ENCODE peak calls at places on chromosome 16, in seven cellular contexts. B, Y, H, I, T, F and X are unnamed samples.

GRCh38 chr16:918068-918467 is 52.7 kb downstream of the LMF1 start:
- DNase-seq in I (no peak), T (no peak), F (no peak), Y (no peak), H (no peak), B (no peak), X (no peak)

GRCh38 chr16:56329887-56330286 is 95.5 kb downstream of the AMFR start:
- DNase-seq in Y (no peak), T (no peak), B (no peak), H (no peak), F (no peak), I (peak; percentile 22), X (no peak)

GRCh38 chr16:69166946-69167930 is 19.7 kb upstream of the SNTB2 start:
- DNase-seq in T (no peak), H (no peak), Y (no peak), B (no peak), I (peak; percentile 85), F (peak; percentile 29), X (no peak)

GRCh38 chr16:87371261-87371866 is 12.2 kb downstream of the FBXO31 start:
- DNase-seq in B (no peak), T (no peak), I (no peak), Y (peak; percentile 21), F (no peak), H (no peak), X (no peak)

GRCh38 chr16:58034128-58034685 is 8.7 kb downstream of the MMP15 start:
- DNase-seq in F (no peak), Y (no peak), I (no peak), T (no peak), B (no peak), H (no peak), X (no peak)

GRCh38 chr16:1823821-1824220 is 2.8 kb downstream of the HAGH start:
- DNase-seq in H (no peak), T (no peak), Y (no peak), I (peak; percentile 6), B (peak; percentile 21), F (peak; percentile 70), X (no peak)

GRCh38 chr16:9007177-9007794 is 43.6 kb upstream of the USP7 start:
- DNase-seq in T (no peak), I (no peak), Y (no peak), H (no peak), B (peak; percentile 23), F (peak; percentile 12), X (no peak)

GRCh38 chr16:54805648-54806047 is 125.0 kb upstream of the IRX5 start:
- DNase-seq in H (no peak), T (no peak), B (no peak), Y (no peak), F (no peak), I (no peak), X (no peak)

GRCh38 chr16:61900482-61900881 is 135.8 kb downstream of the CDH8 start:
- DNase-seq in I (peak; percentile 59), T (no peak), H (no peak), B (no peak), F (peak; percentile 8), Y (no peak), X (no peak)

GRCh38 chr16:22124583-22125284 is 32.4 kb downstream of the VWA3A start:
- DNase-seq in I (no peak), T (no peak), Y (no peak), H (no peak), B (no peak), F (no peak), X (no peak)

GRCh38 chr16:27025581-27025980 is 41.1 kb upstream of the C16orf82 start:
- DNase-seq in H (no peak), T (no peak), F (no peak), Y (no peak), I (no peak), B (no peak), X (no peak)

GRCh38 chr16:62157544-62157943 is 121.3 kb upstream of the CDH8 start:
- DNase-seq in I (no peak), B (no peak), F (no peak), H (no peak), Y (no peak), T (no peak), X (no peak)

DNA sequence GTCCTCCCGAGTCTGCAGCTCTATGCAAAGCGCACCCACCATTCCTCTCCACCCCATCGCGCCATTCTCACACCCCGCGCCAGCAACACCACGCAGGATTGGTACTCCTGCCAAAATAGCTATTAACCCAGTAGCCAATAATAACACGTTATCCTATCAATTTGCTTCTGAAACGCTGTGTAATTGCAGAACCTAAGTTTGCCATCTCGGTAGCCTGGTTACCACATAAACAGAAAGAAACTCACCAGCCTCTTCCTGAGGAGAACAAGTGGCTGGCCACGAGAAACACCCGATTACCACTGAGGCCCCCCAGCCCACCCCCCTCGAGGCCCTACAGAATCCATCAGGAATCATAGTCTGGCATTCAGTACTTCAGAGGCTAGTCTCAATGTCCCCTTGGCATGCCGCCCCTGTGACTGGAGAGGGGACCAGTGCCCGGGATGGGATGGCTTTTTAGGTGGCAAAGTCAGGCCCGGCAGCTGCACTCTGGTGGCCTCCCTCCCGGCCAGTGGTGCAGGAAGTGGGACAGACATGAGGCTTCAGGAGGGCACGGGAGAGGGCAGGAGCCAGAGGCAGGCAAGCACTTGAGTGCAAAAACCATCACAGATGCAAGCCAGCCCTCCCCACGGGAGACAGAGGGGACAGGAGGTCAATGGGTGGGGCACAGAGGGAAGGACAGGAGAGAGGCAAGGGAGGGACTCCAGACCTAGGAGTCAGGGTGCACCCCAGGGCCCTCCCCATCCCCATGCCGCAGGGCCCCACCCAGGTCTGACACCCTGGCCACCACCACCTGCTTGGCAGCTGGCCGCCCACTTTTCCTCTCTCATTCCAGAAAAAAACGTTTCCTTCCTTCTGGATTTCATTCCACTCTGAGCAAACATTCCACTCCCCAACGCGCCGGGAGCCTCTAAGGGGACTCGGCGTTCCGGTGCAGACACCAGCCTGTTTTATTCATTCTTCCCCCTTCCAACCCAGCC is 192.5 kb downstream of the ZNF423 start:
- DNase-seq in B (no peak), T (peak; percentile 28), I (no peak), F (peak; percentile 26), Y (no peak), H (no peak), X (no peak)
- H3K27ac ChIP-seq in B (no peak overlapping the region), T (peak overlapping the region; percentile 54), I (no peak overlapping the region), F (no peak overlapping the region), Y (peak overlapping the region; percentile 58), H (no peak overlapping the region), X (no peak overlapping the region)

DNA sequence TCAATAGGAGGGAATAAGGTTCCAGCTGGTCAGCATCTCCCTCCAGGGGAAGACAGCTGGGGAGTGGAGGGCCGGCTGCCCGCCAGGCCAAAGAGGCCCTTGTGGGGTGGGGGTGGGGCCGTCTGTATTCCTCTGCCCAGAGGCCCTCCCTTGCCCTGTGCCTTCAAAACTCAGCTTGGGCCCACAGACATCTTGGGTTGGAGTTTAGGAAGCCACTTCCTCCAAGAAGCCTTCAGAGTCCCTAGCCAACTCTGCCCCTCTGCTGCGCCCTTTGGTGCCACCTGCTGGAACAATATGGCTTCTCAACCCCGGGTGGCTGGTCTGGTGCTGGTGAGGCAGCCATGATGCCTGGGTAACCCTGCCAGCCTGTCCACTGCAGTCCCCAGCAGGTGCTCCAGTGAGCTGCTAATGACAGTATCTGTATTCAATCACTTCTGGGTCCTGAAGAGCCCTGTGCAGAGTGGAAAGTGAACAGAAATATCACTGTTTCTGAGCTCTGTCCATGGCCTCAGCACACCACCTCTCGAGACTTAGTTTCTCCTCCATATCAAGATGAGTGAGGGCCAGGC is 16.7 kb downstream of the HSD11B2 start:
- DNase-seq in T (no peak), H (peak; percentile 33), Y (no peak), B (peak; percentile 37), F (peak; percentile 89), I (peak; percentile 46), X (no peak)
- H3K27ac ChIP-seq in T (no peak overlapping the region), H (no peak overlapping the region), Y (peak overlapping the region; percentile 67), B (peak overlapping the region; percentile 47), F (no peak overlapping the region), I (no peak overlapping the region), X (no peak overlapping the region)

DNA sequence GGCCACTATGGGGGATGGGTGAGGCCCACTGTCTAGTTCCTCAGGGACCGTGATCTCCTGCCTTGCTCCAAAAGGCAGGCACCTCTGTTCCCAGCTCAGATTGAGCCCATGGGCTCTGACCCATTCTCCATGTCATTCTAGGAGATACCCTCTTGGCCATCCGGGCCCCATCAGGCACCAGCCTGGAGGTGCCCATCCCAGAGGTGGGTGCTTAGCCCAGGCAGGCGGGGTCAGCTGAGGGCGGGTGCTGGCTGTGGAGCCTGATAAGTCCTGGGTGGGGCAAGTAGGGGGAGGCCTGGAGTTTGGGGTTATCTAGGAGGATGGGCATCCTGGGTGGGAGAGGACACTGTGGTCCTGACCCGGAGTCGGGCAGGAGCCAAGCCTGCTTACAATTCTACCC is 2.3 kb downstream of the E2F4 start:
- DNase-seq in F (no peak), I (no peak), H (no peak), B (no peak), Y (no peak), T (no peak), X (no peak)
- H3K27ac ChIP-seq in F (no peak overlapping the region), I (no peak overlapping the region), H (no peak overlapping the region), B (no peak overlapping the region), Y (no peak overlapping the region), T (no peak overlapping the region), X (no peak overlapping the region)

GRCh38 chr16:10941127-10941933 is 938 bp downstream of the DEXI start:
- DNase-seq in B (no peak), T (no peak), I (peak; percentile 23), Y (no peak), F (no peak), H (no peak), X (no peak)
- H3K27ac ChIP-seq in B (no peak overlapping the region), T (peak overlapping the region; percentile 90), I (no peak overlapping the region), Y (peak overlapping the region; percentile 76), F (no peak overlapping the region), H (peak overlapping the region; percentile 15), X (peak overlapping the region; percentile 66)

DNA sequence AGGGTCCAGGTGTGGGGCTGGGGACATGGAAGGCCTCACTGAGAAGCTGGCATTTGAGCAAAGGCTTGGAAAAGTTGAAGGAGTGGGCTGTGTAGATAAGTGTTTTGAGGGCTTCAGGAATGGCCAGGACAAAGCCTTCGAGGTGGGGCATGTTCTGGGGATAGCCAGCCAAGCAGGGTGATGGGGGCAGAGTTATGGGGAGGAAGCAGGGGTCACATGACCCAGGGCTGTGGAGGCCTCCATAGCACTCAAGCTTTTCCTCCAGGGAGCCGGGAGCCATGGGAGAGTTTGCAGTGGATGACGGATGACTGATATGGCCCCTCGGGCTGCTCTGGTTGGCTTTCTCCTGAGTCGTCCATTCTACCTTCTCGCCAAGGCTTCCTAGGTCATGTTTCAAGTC is 27.6 kb downstream of the PLCG2 start:
- DNase-seq in I (no peak), Y (no peak), B (no peak), F (no peak), T (no peak), H (no peak), X (no peak)
- H3K27ac ChIP-seq in I (no peak overlapping the region), Y (no peak overlapping the region), B (no peak overlapping the region), F (no peak overlapping the region), T (no peak overlapping the region), H (no peak overlapping the region), X (no peak overlapping the region)